ENCODE peak calls at places on chromosomes 1 and 21, in six cellular contexts. One of them, this sample, is unnamed.

GRCh38 chr1:245810789-245811337 is 656.1 kb downstream of the KIF26B start:
- DNase-seq in H4: no peak
- DNase-seq in GM12892: no peak
- DNase-seq in PC-3: no peak
- DNase-seq in lower lobe of right lung: no peak
- DNase-seq in GM12865: peak
- DNase-seq in this sample: no peak

GRCh38 chr1:80632284-80632683 is 1168.5 kb upstream of the ADGRL2 start:
- DNase-seq in H4: no peak
- DNase-seq in GM12892: no peak
- DNase-seq in PC-3: no peak
- DNase-seq in lower lobe of right lung: no peak
- DNase-seq in GM12865: no peak
- DNase-seq in this sample: no peak

GRCh38 chr1:93979040-93979717 is 69.9 kb upstream of the GCLM start:
- DNase-seq in H4: no peak
- DNase-seq in GM12892: no peak
- DNase-seq in PC-3: no peak
- DNase-seq in lower lobe of right lung: no peak
- DNase-seq in GM12865: no peak
- DNase-seq in this sample: no peak

GRCh38 chr1:9180077-9180819 is 51.3 kb upstream of the GPR157 start:
- DNase-seq in H4: no peak
- DNase-seq in GM12892: no peak
- DNase-seq in PC-3: peak
- DNase-seq in lower lobe of right lung: no peak
- DNase-seq in GM12865: no peak
- DNase-seq in this sample: no peak

GRCh38 chr1:33488624-33489023 is 16.2 kb downstream of the ZSCAN20 start:
- DNase-seq in H4: no peak
- DNase-seq in GM12892: no peak
- DNase-seq in PC-3: no peak
- DNase-seq in lower lobe of right lung: no peak
- DNase-seq in GM12865: no peak
- DNase-seq in this sample: no peak

GRCh38 chr1:40848530-40849189 is 13.5 kb downstream of the CITED4 start:
- DNase-seq in H4: peak
- DNase-seq in GM12892: no peak
- DNase-seq in PC-3: peak
- DNase-seq in lower lobe of right lung: peak
- DNase-seq in GM12865: peak
- DNase-seq in this sample: no peak

GRCh38 chr1:27179373-27179772 is 24.4 kb upstream of the SLC9A1 start:
- DNase-seq in H4: no peak
- DNase-seq in GM12892: no peak
- DNase-seq in PC-3: peak
- DNase-seq in lower lobe of right lung: no peak
- DNase-seq in GM12865: no peak
- DNase-seq in this sample: no peak

GRCh38 chr1:221712198-221712684 is 29.6 kb downstream of the DUSP10 start:
- DNase-seq in H4: peak
- DNase-seq in GM12892: no peak
- DNase-seq in PC-3: peak
- DNase-seq in lower lobe of right lung: no peak
- DNase-seq in GM12865: peak
- DNase-seq in this sample: no peak

GRCh38 chr1:6028042-6028895 is 17.4 kb upstream of the KCNAB2 start:
- DNase-seq in H4: peak
- DNase-seq in GM12892: no peak
- DNase-seq in PC-3: no peak
- DNase-seq in lower lobe of right lung: peak
- DNase-seq in GM12865: peak
- DNase-seq in this sample: no peak

GRCh38 chr1:172180886-172181285 is 239.6 kb upstream of the C1orf105 start:
- DNase-seq in H4: peak
- DNase-seq in GM12892: no peak
- DNase-seq in PC-3: no peak
- DNase-seq in lower lobe of right lung: peak
- DNase-seq in GM12865: peak
- DNase-seq in this sample: no peak

GRCh38 chr21:26409735-26410134 is 163.4 kb downstream of the CYYR1 start:
- DNase-seq in H4: no peak
- DNase-seq in GM12892: no peak
- DNase-seq in PC-3: no peak
- DNase-seq in lower lobe of right lung: no peak
- DNase-seq in GM12865: no peak
- DNase-seq in this sample: no peak

GRCh38 chr21:15514073-15514946 is 215.5 kb upstream of the USP25 start:
- DNase-seq in H4: no peak
- DNase-seq in GM12892: peak
- DNase-seq in PC-3: no peak
- DNase-seq in lower lobe of right lung: no peak
- DNase-seq in GM12865: peak
- DNase-seq in this sample: no peak

GRCh38 chr1:248873993-248874671 is 15.2 kb upstream of the ZNF692 start:
- DNase-seq in H4: peak
- DNase-seq in GM12892: no peak
- DNase-seq in PC-3: peak
- DNase-seq in lower lobe of right lung: peak
- DNase-seq in GM12865: peak
- DNase-seq in this sample: no peak

GRCh38 chr1:217214551-217214950 is 416.3 kb downstream of the GPATCH2 start:
- DNase-seq in H4: no peak
- DNase-seq in GM12892: no peak
- DNase-seq in PC-3: no peak
- DNase-seq in lower lobe of right lung: no peak
- DNase-seq in GM12865: no peak
- DNase-seq in this sample: no peak

GRCh38 chr1:194420706-194421105 is 1234.3 kb upstream of the B3GALT2 start:
- DNase-seq in H4: no peak
- DNase-seq in GM12892: no peak
- DNase-seq in PC-3: no peak
- DNase-seq in lower lobe of right lung: no peak
- DNase-seq in GM12865: no peak
- DNase-seq in this sample: no peak

GRCh38 chr1:17572264-17572985 is 32.9 kb downstream of the ARHGEF10L start:
- DNase-seq in H4: no peak
- DNase-seq in GM12892: peak
- DNase-seq in PC-3: no peak
- DNase-seq in lower lobe of right lung: no peak
- DNase-seq in GM12865: peak
- DNase-seq in this sample: no peak

GRCh38 chr1:12161662-12162458 is 4.9 kb upstream of the TNFRSF1B start:
- DNase-seq in H4: peak
- DNase-seq in GM12892: peak
- DNase-seq in PC-3: peak
- DNase-seq in lower lobe of right lung: peak
- DNase-seq in GM12865: peak
- DNase-seq in this sample: no peak

GRCh38 chr21:18041012-18041411 is 203.6 kb upstream of the CHODL start:
- DNase-seq in H4: peak
- DNase-seq in GM12892: no peak
- DNase-seq in PC-3: peak
- DNase-seq in lower lobe of right lung: no peak
- DNase-seq in GM12865: peak
- DNase-seq in this sample: no peak

GRCh38 chr21:43913928-43914327 is 48.9 kb downstream of the AGPAT3 start:
- DNase-seq in H4: no peak
- DNase-seq in GM12892: no peak
- DNase-seq in PC-3: no peak
- DNase-seq in lower lobe of right lung: no peak
- DNase-seq in GM12865: no peak
- DNase-seq in this sample: no peak

GRCh38 chr1:228001738-228002535 is 4.9 kb upstream of the WNT3A start:
- DNase-seq in H4: no peak
- DNase-seq in GM12892: no peak
- DNase-seq in PC-3: no peak
- DNase-seq in lower lobe of right lung: no peak
- DNase-seq in GM12865: no peak
- DNase-seq in this sample: no peak

GRCh38 chr1:8570435-8570834 is 247.0 kb downstream of the RERE start:
- DNase-seq in H4: no peak
- DNase-seq in GM12892: no peak
- DNase-seq in PC-3: no peak
- DNase-seq in lower lobe of right lung: no peak
- DNase-seq in GM12865: no peak
- DNase-seq in this sample: no peak

GRCh38 chr1:56400526-56400925 is 178.8 kb downstream of the PLPP3 start:
- DNase-seq in H4: no peak
- DNase-seq in GM12892: no peak
- DNase-seq in PC-3: no peak
- DNase-seq in lower lobe of right lung: no peak
- DNase-seq in GM12865: no peak
- DNase-seq in this sample: no peak

GRCh38 chr1:48817505-48818114 is 40.9 kb upstream of the BEND5 start:
- DNase-seq in H4: peak
- DNase-seq in GM12892: no peak
- DNase-seq in PC-3: peak
- DNase-seq in lower lobe of right lung: peak
- DNase-seq in GM12865: peak
- DNase-seq in this sample: no peak